ENCODE peak calls at places on chromosomes 4 and X, in eight cellular contexts. W is Caco-2; L is GM23248; G is neural crest cell; I is stimulated activated CD4-positive, alpha-beta T cell treated with anti-CD3 and anti-CD28 coated beads, Interleukin-1b, Interleukin-23, amount 100 ng/mL, for 24 hours; M is activated B cell treated with CpG ODN at 0.5 μM for 24 hours; R is CD8-positive, alpha-beta T cell; Q is activated gamma-delta T cell treated with Interleukin-2 at 50 U/mL for 16 hours. A is an unnamed sample.

GRCh38 chr4:70721747-70722146 is at the start of gene RUFY3:
- DNase-seq in G (no peak), L (peak; percentile 93), I (no peak), W (no peak), M (no peak), Q (no peak), R (no peak), A (no peak)

GRCh38 chr4:166675411-166675810 is 558.9 kb downstream of the SPOCK3 start:
- DNase-seq in I (no peak), Q (no peak), W (no peak), M (no peak), R (no peak), L (peak; percentile 1), G (no peak), A (no peak)

GRCh38 chrX:109797311-109797975 is 64.4 kb upstream of the ACSL4 start:
- DNase-seq in I (no peak), W (no peak), Q (no peak), R (no peak), L (peak; percentile 11), G (no peak), M (no peak), A (no peak)

GRCh38 chrX:40877869-40878268 is 142.5 kb upstream of the MED14 start:
- DNase-seq in Q (peak; percentile 10), G (no peak), M (no peak), I (no peak), W (no peak), R (no peak), L (peak; percentile 33), A (no peak)

GRCh38 chr4:985123-985830 is 1.6 kb upstream of the IDUA start:
- DNase-seq in Q (peak; percentile 67), L (peak; percentile 77), R (peak; percentile 69), W (peak; percentile 82), I (peak; percentile 66), G (peak; percentile 53), M (peak; percentile 57), A (peak; percentile 58)

GRCh38 chrX:71913156-71913950 is 2.7 kb downstream of the NHSL2 start:
- DNase-seq in R (no peak), I (no peak), Q (no peak), G (no peak), L (no peak), W (no peak), M (no peak), A (no peak)

GRCh38 chr4:47623916-47624554 is 139.0 kb downstream of the ATP10D start:
- DNase-seq in I (no peak), M (no peak), Q (no peak), W (no peak), L (peak; percentile 59), R (no peak), G (no peak), A (no peak)

GRCh38 chr4:147078875-147079658 is 133.4 kb upstream of the TTC29 start:
- DNase-seq in L (peak; percentile 27), R (no peak), W (no peak), Q (no peak), I (no peak), G (no peak), M (no peak), A (no peak)

GRCh38 chrX:30317308-30317707 is 8.1 kb upstream of the NR0B1 start:
- DNase-seq in G (no peak), R (no peak), M (no peak), W (no peak), I (no peak), L (no peak), Q (no peak), A (no peak)

GRCh38 chrX:75603833-75604232 is 81.0 kb upstream of the ZDHHC15 start:
- DNase-seq in Q (no peak), L (peak; percentile 40), I (no peak), G (no peak), W (no peak), M (no peak), R (no peak), A (no peak)

GRCh38 chr4:153560918-153561317 is 94.8 kb downstream of the TMEM131L start:
- DNase-seq in G (no peak), W (no peak), R (no peak), L (peak; percentile 7), M (no peak), I (no peak), Q (no peak), A (no peak)

GRCh38 chr4:70559216-70559830 is 32.7 kb upstream of the AMBN start:
- DNase-seq in R (peak; percentile 5), L (peak; percentile 60), I (no peak), G (peak; percentile 60), M (no peak), W (peak; percentile 53), Q (peak; percentile 8), A (peak; percentile 30)

GRCh38 chrX:3518870-3519269 is 172.4 kb upstream of the MXRA5 start:
- DNase-seq in W (no peak), M (no peak), L (peak; percentile 95), Q (no peak), G (no peak), R (no peak), I (no peak), A (no peak)

GRCh38 chr4:113368056-113368455 is 318.6 kb downstream of the ANK2 start:
- DNase-seq in G (no peak), R (no peak), M (no peak), I (no peak), Q (no peak), W (no peak), L (peak; percentile 92), A (no peak)

GRCh38 chrX:25524150-25524549 is 508.4 kb upstream of the ARX start:
- DNase-seq in M (no peak), R (no peak), G (no peak), I (no peak), L (no peak), W (peak; percentile 47), Q (no peak), A (no peak)

GRCh38 chr4:8308856-8309771 is 39.6 kb downstream of the HTRA3 start:
- DNase-seq in I (no peak), R (no peak), W (peak; percentile 27), L (peak; percentile 29), Q (no peak), G (no peak), M (no peak), A (no peak)

GRCh38 chrX:106613277-106613676 is 1.5 kb downstream of the RADX start:
- DNase-seq in I (no peak), L (no peak), R (no peak), G (no peak), W (no peak), M (no peak), Q (no peak), A (no peak)

GRCh38 chr4:74768857-74769525 is 25.3 kb downstream of the BTC start:
- DNase-seq in L (peak; percentile 26), I (no peak), M (no peak), Q (no peak), G (no peak), W (no peak), R (no peak), A (no peak)

GRCh38 chr4:111070390-111070789 is 447.5 kb upstream of the PITX2 start:
- DNase-seq in Q (no peak), I (no peak), L (peak; percentile 53), G (no peak), R (no peak), M (no peak), W (no peak), A (no peak)

GRCh38 chr4:163395758-163396157 is 52.1 kb downstream of the NPY5R start:
- DNase-seq in G (no peak), M (no peak), L (no peak), R (no peak), I (no peak), Q (no peak), W (no peak), A (no peak)

GRCh38 chr4:165088366-165088765 is 24.3 kb downstream of the TMEM192 start:
- DNase-seq in Q (no peak), G (no peak), R (no peak), W (no peak), L (no peak), M (no peak), I (no peak), A (no peak)

GRCh38 chr4:153486281-153487151 is 20.4 kb downstream of the TMEM131L start:
- DNase-seq in G (no peak), I (no peak), R (no peak), Q (no peak), W (peak; percentile 71), L (peak; percentile 93), M (no peak), A (no peak)

GRCh38 chrX:148134578-148134977 is 153.4 kb downstream of the FMR1NB start:
- DNase-seq in L (no peak), R (no peak), W (no peak), Q (no peak), I (no peak), M (no peak), G (no peak), A (no peak)

GRCh38 chr4:184293552-184293951 is 75.9 kb upstream of the ENPP6 start:
- DNase-seq in Q (no peak), I (no peak), G (no peak), L (no peak), W (no peak), R (no peak), M (no peak), A (no peak)

GRCh38 chr4:165464813-165465381 is 86.1 kb downstream of the CPE start:
- DNase-seq in M (no peak), L (peak; percentile 72), Q (no peak), I (no peak), G (no peak), W (no peak), R (no peak), A (peak; percentile 7)

GRCh38 chr4:15920723-15921591 is 17.6 kb downstream of the FGFBP1 start:
- DNase-seq in R (no peak), L (peak; percentile 94), W (no peak), Q (no peak), I (no peak), G (no peak), M (no peak), A (no peak)

GRCh38 chr4:23091674-23092073 is 398.9 kb downstream of the GBA3 start:
- DNase-seq in G (no peak), I (no peak), R (no peak), Q (no peak), W (no peak), L (no peak), M (no peak), A (no peak)

GRCh38 chr4:60579335-60579734 is 620.8 kb upstream of the ADGRL3 start:
- DNase-seq in G (no peak), R (no peak), M (no peak), L (no peak), Q (no peak), W (no peak), I (no peak), A (no peak)

GRCh38 chr4:119785963-119786362 is 157.4 kb upstream of the PDE5A start:
- DNase-seq in W (no peak), L (peak; percentile 46), R (no peak), Q (no peak), G (no peak), I (no peak), M (no peak), A (no peak)

GRCh38 chrX:3485727-3486126 is 139.3 kb upstream of the MXRA5 start:
- DNase-seq in Q (no peak), I (no peak), W (no peak), M (no peak), G (no peak), R (no peak), L (no peak), A (no peak)

GRCh38 chr4:52107745-52108144 is 56.6 kb downstream of the SPATA18 start:
- DNase-seq in I (no peak), L (peak; percentile 17), G (no peak), W (no peak), Q (no peak), R (no peak), M (no peak), A (no peak)